ENCODE peak calls at places on chromosomes 12 and 14, in five cellular contexts. One of them, this sample, is unnamed.

GRCh38 chr14:22598099-22598895 is at the start of gene ABHD4:
- DNase-seq in GM12878: no peak
- DNase-seq in K562: peak
- DNase-seq in HepG2: peak
- DNase-seq in IMR-90: peak
- DNase-seq in this sample: peak

GRCh38 chr14:100575266-100575995 is 11.8 kb downstream of the BEGAIN start:
- DNase-seq in GM12878: no peak
- DNase-seq in K562: no peak
- DNase-seq in HepG2: no peak
- DNase-seq in IMR-90: no peak
- DNase-seq in this sample: no peak

GRCh38 chr14:104101651-104102281 is 16.3 kb downstream of the ASPG start:
- DNase-seq in GM12878: no peak
- DNase-seq in K562: no peak
- DNase-seq in HepG2: no peak
- DNase-seq in IMR-90: no peak
- DNase-seq in this sample: no peak

GRCh38 chr14:79483472-79483871 is 727.8 kb downstream of the DIO2 start:
- DNase-seq in GM12878: no peak
- DNase-seq in K562: no peak
- DNase-seq in HepG2: no peak
- DNase-seq in IMR-90: peak
- DNase-seq in this sample: peak

GRCh38 chr12:123491056-123491455 is 33.1 kb downstream of the SNRNP35 start:
- DNase-seq in GM12878: no peak
- DNase-seq in K562: no peak
- DNase-seq in HepG2: no peak
- DNase-seq in IMR-90: no peak
- DNase-seq in this sample: no peak

GRCh38 chr12:131848753-131849152 is 20.6 kb downstream of the MMP17 start:
- DNase-seq in GM12878: no peak
- DNase-seq in K562: no peak
- DNase-seq in HepG2: no peak
- DNase-seq in IMR-90: no peak
- DNase-seq in this sample: no peak

GRCh38 chr12:27852742-27853141 is 72.7 kb upstream of the MANSC4 start:
- DNase-seq in GM12878: no peak
- DNase-seq in K562: peak
- DNase-seq in HepG2: no peak
- DNase-seq in IMR-90: no peak
- DNase-seq in this sample: no peak

GRCh38 chr12:52372216-52373154 is 5.2 kb upstream of the KRT85 start:
- DNase-seq in GM12878: no peak
- DNase-seq in K562: peak
- DNase-seq in HepG2: peak
- DNase-seq in IMR-90: peak
- DNase-seq in this sample: peak

GRCh38 chr12:57738661-57739237 is at the start of gene AGAP2:
- DNase-seq in GM12878: no peak
- DNase-seq in K562: peak
- DNase-seq in HepG2: no peak
- DNase-seq in IMR-90: no peak
- DNase-seq in this sample: no peak

GRCh38 chr14:103872492-103873113 is 25.2 kb upstream of the PPP1R13B start:
- DNase-seq in GM12878: no peak
- DNase-seq in K562: no peak
- DNase-seq in HepG2: no peak
- DNase-seq in IMR-90: no peak
- DNase-seq in this sample: no peak

GRCh38 chr12:78315018-78315417 is 484.3 kb downstream of the NAV3 start:
- DNase-seq in GM12878: no peak
- DNase-seq in K562: no peak
- DNase-seq in HepG2: no peak
- DNase-seq in IMR-90: no peak
- DNase-seq in this sample: no peak

GRCh38 chr14:60008042-60008441 is 83.7 kb upstream of the PCNX4 start:
- DNase-seq in GM12878: no peak
- DNase-seq in K562: no peak
- DNase-seq in HepG2: no peak
- DNase-seq in IMR-90: no peak
- DNase-seq in this sample: no peak

GRCh38 chr14:102323102-102323501 is 3.6 kb downstream of the ZNF839 start:
- DNase-seq in GM12878: no peak
- DNase-seq in K562: no peak
- DNase-seq in HepG2: peak
- DNase-seq in IMR-90: peak
- DNase-seq in this sample: peak

GRCh38 chr12:113133036-113133435 is 2.5 kb downstream of the RASAL1 start:
- DNase-seq in GM12878: no peak
- DNase-seq in K562: no peak
- DNase-seq in HepG2: no peak
- DNase-seq in IMR-90: no peak
- DNase-seq in this sample: no peak

DNA sequence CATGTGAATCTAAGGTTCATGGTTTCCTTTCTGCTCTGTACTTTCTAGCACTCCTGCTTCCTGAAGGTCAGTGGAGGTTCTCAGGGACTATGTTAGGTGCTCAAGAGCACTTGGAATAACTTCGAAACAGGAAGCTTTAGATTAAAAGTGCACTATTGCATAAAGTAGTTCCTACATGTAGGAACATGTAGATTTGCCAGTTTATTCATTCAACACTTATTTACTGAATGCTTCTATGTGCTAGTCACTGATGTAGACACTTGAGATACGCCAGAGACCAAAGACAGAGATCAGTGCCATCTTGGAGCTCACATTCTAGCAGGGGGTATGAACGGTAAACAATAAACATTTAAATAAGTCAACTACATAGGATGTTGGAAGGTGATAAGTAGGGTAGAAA is 87.7 kb downstream of the DHRS2 start:
- DNase-seq in GM12878: no peak
- DNase-seq in K562: no peak
- DNase-seq in HepG2: no peak
- DNase-seq in IMR-90: no peak
- DNase-seq in this sample: no peak
- TF ChIP-seq USF2 in GM12878: no peak
- TF ChIP-seq USF2 in K562: no peak
- TF ChIP-seq USF2 in HepG2: no peak
- TF ChIP-seq USF2 in IMR-90: no peak
- TF ChIP-seq USF2 in this sample: no peak

DNA sequence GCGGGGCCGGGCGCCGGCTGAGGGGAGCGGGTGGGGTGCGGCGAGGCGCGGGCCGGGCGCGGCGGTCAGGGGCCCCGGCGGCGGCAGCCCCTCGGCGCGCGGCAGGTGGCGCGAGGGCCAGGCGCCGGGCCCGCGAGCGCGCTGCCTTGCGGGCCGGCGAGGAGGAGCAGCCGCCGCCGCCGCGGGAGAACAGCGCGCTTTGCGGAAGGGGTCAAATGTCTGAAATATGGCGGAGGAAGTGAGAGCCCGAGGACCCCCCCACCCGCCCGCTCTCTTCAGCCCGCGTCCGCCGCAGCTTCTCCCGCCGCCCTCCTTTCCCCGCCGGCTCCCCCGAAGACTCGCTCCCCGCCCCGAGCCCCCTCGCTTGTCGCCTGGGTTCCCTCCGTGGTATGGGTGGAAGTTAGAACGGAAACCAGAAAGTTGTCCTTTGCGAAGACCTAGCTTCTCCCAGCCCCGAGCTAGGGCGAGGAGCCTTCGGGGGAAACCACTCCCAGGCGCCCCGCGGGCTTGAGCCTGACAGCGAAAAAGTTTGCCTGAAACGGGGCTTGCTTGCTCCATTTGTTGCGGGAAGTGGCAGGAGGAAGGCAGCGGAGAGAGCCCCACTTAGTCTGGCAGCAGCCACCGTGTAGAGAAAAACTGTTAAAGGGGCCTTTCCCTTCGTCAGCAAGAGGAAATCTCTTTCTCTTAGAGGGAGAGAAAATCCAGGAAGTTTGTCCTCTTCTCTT is 557 bp downstream of the RAP1B start:
- DNase-seq in GM12878: no peak
- DNase-seq in K562: peak
- DNase-seq in HepG2: no peak
- DNase-seq in IMR-90: peak
- DNase-seq in this sample: peak
- TF ChIP-seq BHLHE40 in GM12878: no peak
- TF ChIP-seq BHLHE40 in K562: no peak
- TF ChIP-seq BHLHE40 in HepG2: no peak
- TF ChIP-seq BHLHE40 in IMR-90: no peak
- TF ChIP-seq BHLHE40 in this sample: no peak

DNA sequence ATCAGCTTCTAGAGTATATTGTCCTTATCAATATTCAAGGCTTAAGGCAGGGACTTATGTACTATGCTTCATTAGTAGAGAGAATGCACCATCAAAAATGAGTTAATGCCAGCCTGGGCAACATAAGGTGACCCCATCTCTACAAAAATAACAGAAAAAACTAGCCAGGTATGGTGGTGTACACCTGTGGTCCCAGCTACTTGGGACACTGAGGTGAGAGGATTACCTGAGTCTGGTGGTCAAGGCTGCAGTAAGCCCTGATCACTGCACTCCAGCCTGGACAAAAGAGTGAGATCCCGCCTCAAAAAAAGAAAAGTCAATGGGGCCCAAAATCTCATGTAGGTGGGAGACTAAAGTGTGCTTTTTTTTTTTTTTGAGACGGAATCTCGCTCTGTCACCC is 8.8 kb downstream of the PPP4R3A start:
- DNase-seq in GM12878: no peak
- DNase-seq in K562: no peak
- DNase-seq in HepG2: no peak
- DNase-seq in IMR-90: no peak
- DNase-seq in this sample: no peak
- TF ChIP-seq USF2 in GM12878: no peak
- TF ChIP-seq USF2 in K562: no peak
- TF ChIP-seq USF2 in HepG2: no peak
- TF ChIP-seq USF2 in IMR-90: no peak
- TF ChIP-seq USF2 in this sample: no peak

DNA sequence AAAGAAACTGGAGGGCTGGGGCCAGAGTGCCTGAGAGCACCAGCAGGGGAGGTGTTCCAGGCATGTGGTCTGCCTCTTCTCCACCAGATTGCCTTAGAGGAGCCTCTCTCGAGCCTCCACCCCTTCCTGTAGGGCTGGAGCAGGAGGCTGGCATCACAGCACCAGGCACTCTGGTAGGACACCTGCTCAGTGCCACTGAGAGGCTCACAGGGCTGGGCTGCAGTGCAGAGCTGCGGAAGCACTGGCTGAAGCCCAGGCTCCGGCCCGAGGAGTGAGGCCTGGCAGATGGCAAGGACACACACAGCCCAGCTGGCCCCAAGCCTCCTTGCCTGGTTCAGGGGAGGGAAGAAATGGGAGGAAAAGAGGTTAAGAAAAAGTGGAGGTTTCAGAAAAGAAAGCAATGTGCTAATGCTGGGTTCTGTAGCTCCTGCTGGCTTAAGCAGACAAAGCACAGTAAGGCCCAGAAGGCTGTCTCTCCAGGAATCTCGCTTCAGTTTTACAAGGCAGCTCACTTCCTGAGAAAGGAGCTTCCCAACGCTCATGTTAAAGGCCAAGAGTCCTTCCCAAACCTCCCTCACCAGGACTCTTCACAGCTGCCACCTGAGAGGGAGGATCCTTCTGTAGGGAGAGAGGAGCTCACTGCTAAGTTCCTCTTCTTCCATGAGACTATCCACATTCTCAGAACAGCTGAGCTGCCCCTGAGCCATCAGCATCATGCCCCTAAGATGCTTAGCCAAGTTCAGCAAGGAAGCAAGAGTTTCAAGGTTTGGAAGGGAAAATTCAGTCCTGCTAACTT is 23.8 kb downstream of the SPTB start:
- DNase-seq in GM12878: no peak
- DNase-seq in K562: no peak
- DNase-seq in HepG2: no peak
- DNase-seq in IMR-90: no peak
- DNase-seq in this sample: no peak
- TF ChIP-seq BHLHE40 in GM12878: no peak
- TF ChIP-seq BHLHE40 in K562: no peak
- TF ChIP-seq BHLHE40 in HepG2: no peak
- TF ChIP-seq BHLHE40 in IMR-90: no peak
- TF ChIP-seq BHLHE40 in this sample: no peak

GRCh38 chr12:24045816-24046257 is 96.4 kb upstream of the SOX5 start:
- DNase-seq in GM12878: no peak
- DNase-seq in K562: peak
- DNase-seq in HepG2: peak
- DNase-seq in IMR-90: peak
- DNase-seq in this sample: no peak
- TF ChIP-seq USF2 in GM12878: no peak
- TF ChIP-seq USF2 in K562: no peak
- TF ChIP-seq USF2 in HepG2: no peak
- TF ChIP-seq USF2 in IMR-90: no peak
- TF ChIP-seq USF2 in this sample: no peak

DNA sequence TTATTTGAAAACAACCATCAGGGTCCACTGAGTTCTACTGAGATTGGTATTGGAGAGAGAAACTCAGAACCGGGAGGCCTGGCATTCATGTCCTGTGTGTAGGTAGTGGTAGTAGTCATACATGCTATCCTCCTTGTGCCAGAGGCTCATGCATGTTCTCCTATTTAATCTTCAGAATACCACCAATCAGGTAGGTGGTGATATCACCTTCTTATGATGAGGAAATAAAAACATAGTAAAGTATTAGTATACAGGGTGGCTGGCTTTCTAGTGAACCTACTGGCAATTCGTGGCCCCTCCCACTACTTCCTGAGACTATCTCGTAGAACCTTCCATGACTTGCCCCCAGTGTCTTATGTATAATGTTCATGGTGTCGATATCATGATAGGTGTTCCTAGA is 40.5 kb upstream of the EID3 start:
- DNase-seq in GM12878: no peak
- DNase-seq in K562: no peak
- DNase-seq in HepG2: no peak
- DNase-seq in IMR-90: no peak
- DNase-seq in this sample: no peak
- TF ChIP-seq BHLHE40 in GM12878: no peak
- TF ChIP-seq BHLHE40 in K562: no peak
- TF ChIP-seq BHLHE40 in HepG2: no peak
- TF ChIP-seq BHLHE40 in IMR-90: no peak
- TF ChIP-seq BHLHE40 in this sample: no peak